ENCODE peak calls at places on chromosomes 7 and 10, in ten cellular contexts. T is osteoblast, W is colonic mucosa, H is H1, I is heart left ventricle, Y is BE2C, K is tibial nerve, Q is spleen, P is pancreas, J is lower lobe of right lung. M is an unnamed sample. For H3K4me1 and H3K36me3, the result is how much of the 10 kb centered on the place peaks cover.

GRCh38 chr10:70672993-70673928 is 955 bp downstream of the ADAMTS14 start:
- DNase-seq in H (no peak), Y (no peak), W (no peak), K (no peak), J (no peak), P (no peak), I (peak), Q (no peak), T (peak), M (peak)

GRCh38 chr7:151597541-151597940 is 77.8 kb upstream of the RHEB start:
- DNase-seq in W (no peak), P (no peak), I (no peak), Q (no peak), J (no peak), T (no peak), K (no peak), Y (no peak), H (no peak), M (no peak)

GRCh38 chr10:9069136-9069535 is 1014.6 kb downstream of the GATA3 start:
- DNase-seq in W (no peak), J (no peak), I (no peak), P (no peak), Q (no peak), Y (no peak), H (no peak), K (no peak), T (no peak), M (no peak)

GRCh38 chr10:49526624-49527023 is 12.3 kb downstream of the ERCC6 start:
- DNase-seq in Q (no peak), W (no peak), H (no peak), T (no peak), K (peak), Y (no peak), J (no peak), P (no peak), I (no peak), M (no peak)

GRCh38 chr10:6052247-6053221 is 9.6 kb downstream of the IL2RA start:
- DNase-seq in W (peak), Q (peak), T (no peak), J (no peak), K (no peak), I (no peak), H (peak), Y (no peak), P (no peak), M (no peak)

GRCh38 chr7:45026984-45027773 is 27.2 kb downstream of the CCM2 start:
- DNase-seq in I (no peak), Y (no peak), J (no peak), K (no peak), Q (peak), P (no peak), H (no peak), T (peak), W (no peak), M (no peak)

GRCh38 chr7:141930211-141930610 is 14.0 kb downstream of the OR9A4 start:
- DNase-seq in Q (no peak), T (no peak), J (no peak), P (no peak), I (no peak), K (no peak), W (no peak), H (no peak), Y (no peak), M (no peak)

GRCh38 chr7:33880787-33881186 is 24.6 kb upstream of the BMPER start:
- DNase-seq in Q (no peak), I (no peak), Y (no peak), K (no peak), P (no peak), T (no peak), H (no peak), J (no peak), W (no peak), M (no peak)

GRCh38 chr10:45001382-45002148 is 842 bp downstream of the ZNF22 start:
- DNase-seq in P (peak), Q (peak), Y (peak), H (no peak), K (no peak), J (peak), W (peak), I (peak), T (peak), M (peak)

GRCh38 chr7:107687656-107688055 is 27.0 kb downstream of the SLC26A4 start:
- DNase-seq in P (no peak), Y (no peak), I (no peak), Q (no peak), K (no peak), J (no peak), H (no peak), T (no peak), W (no peak), M (no peak)

GRCh38 chr10:89207801-89208551 is 859 bp upstream of the CH25H start:
- DNase-seq in J (peak), P (peak), W (peak), Y (peak), H (peak), K (peak), T (peak), I (peak), Q (peak), M (peak)

GRCh38 chr10:70566515-70567290 is 35.8 kb downstream of the PRF1 start:
- DNase-seq in Y (no peak), Q (no peak), W (no peak), J (no peak), P (no peak), I (no peak), K (no peak), T (peak), H (no peak), M (no peak)

GRCh38 chr10:18097524-18097923 is 42.7 kb upstream of the CACNB2 start:
- DNase-seq in K (no peak), Q (no peak), J (no peak), T (no peak), W (no peak), I (no peak), Y (no peak), H (no peak), P (no peak), M (no peak)

GRCh38 chr10:13758302-13758701 is 171.5 kb downstream of the PRPF18 start:
- DNase-seq in H (no peak), P (no peak), K (no peak), T (no peak), Y (no peak), Q (no peak), I (no peak), J (no peak), W (no peak), M (no peak)

GRCh38 chr10:23459323-23459939 is 20.6 kb downstream of the OTUD1 start:
- DNase-seq in I (no peak), Y (no peak), T (no peak), W (no peak), P (no peak), K (no peak), H (peak), J (no peak), Q (no peak), M (no peak)

DNA sequence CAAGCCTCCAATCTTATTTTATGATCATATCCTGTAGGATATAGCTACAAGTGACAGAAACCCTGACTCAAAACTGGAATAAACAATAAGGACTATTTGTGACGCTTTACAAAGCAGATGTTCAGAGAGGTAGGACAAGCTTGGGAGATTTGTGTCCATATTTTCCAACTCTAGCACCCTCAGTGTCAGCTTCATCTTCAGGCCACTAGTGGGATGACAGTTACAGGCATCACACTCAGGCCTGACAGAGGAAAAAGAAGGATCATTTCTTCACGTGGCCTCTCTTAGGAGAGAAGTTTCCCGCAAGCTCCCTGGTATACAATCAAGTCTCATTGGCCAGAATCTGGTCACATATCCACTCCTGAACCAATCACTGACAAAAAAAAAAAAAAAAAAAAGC is 74.4 kb downstream of the PPP1R3C start:
- DNase-seq in K (no peak), W (no peak), T (no peak), I (no peak), H (no peak), P (no peak), Y (no peak), Q (no peak), J (no peak), M (no peak)
- H3K4me1 ChIP-seq in K (under half), W (under half), T (under half), I (under half), H (under half), P (under half), Y (under half), Q (under half), J (under half), M (under half)

GRCh38 chr10:122165492-122165832 is 105.6 kb upstream of the BTBD16 start:
- DNase-seq in K (no peak), W (no peak), Y (no peak), J (no peak), Q (no peak), P (no peak), T (no peak), I (no peak), H (no peak), M (no peak)
- TF ChIP-seq CTCF in K (no peak), W (no peak), Y (no peak), J (no peak), Q (no peak), P (no peak), T (no peak), I (no peak), H (no peak), M (no peak)

DNA sequence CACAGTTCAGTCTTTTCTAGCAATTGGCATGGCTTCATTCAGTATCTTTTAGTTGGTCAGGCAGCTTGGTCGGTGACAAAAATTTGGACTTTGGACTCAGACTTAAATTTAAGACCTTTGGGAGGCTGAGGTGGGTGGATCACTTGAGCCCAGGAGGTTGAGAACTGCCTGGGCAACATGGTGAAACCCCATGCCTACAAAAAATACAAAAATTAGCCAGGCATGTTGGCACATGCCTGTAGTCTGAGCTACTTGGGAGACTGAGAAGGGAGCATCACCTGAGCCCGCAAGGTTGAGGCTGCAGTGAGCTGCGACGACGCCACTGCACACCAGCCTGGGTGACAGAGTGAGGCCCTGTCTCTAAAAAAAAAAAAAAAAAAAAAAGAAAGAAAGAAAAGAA is 19.5 kb upstream of the ITPRID1 start:
- DNase-seq in W (no peak), K (no peak), I (no peak), H (no peak), P (no peak), Y (no peak), J (no peak), Q (no peak), T (no peak), M (no peak)
- H3K36me3 ChIP-seq in W (under half), K (under half), I (under half), H (under half), P (under half), Y (under half), J (under half), Q (under half), T (under half), M (under half)

GRCh38 chr7:47543056-47543455 is 38.9 kb downstream of the TNS3 start:
- DNase-seq in P (no peak), Q (peak), W (no peak), K (no peak), I (no peak), H (no peak), J (no peak), T (no peak), Y (no peak), M (no peak)
- H3K4me1 ChIP-seq in P (under half), Q (under half), W (under half), K (half or more), I (under half), H (under half), J (under half), T (under half), Y (under half), M (under half)

DNA sequence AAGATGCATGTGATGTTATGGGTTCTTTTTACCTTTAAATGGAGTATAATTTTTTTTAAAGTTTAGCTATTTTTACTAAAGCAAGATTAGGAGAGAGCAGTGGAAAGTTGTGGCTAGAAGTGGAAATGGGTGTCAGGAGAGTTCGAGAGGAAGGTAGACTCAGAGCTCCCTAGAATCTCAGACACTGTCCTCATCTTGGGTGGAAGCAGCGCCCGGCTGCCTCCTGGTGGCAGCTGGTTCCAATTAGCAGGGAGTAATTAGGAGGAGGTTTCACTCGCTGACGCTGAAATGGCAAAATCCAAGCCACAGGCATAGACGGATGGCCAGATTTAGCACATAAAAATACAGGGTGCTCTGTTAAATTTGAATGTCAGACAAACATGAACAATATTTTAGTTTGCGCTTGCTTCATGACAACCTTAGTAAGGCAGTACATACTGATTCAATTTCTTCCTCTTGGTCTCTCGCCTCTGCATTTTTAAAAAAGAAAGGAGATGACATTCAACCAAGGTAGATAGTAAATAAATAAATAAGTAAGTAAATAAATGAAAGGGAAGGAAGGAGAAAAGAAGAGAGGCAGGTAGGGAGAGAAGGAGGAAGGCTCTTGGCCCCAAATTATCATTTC is 58.5 kb downstream of the LGI1 start:
- DNase-seq in H (peak), J (peak), T (no peak), K (peak), Y (peak), P (peak), Q (peak), I (peak), W (peak), M (peak)
- TF ChIP-seq CTCF in H (peak), J (peak), T (peak), K (peak), Y (peak), P (peak), Q (peak), I (peak), W (peak), M (peak)

GRCh38 chr10:46014683-46015405 is 15.6 kb downstream of the NCOA4 start:
- DNase-seq in Y (no peak), Q (no peak), I (no peak), K (no peak), W (no peak), T (peak), J (no peak), P (no peak), H (no peak), M (no peak)
- H3K36me3 ChIP-seq in Y (under half), Q (half or more), I (half or more), K (half or more), W (under half), T (half or more), J (half or more), P (half or more), H (under half), M (half or more)